ENCODE peak calls at places on chromosomes 12 and 14, in six cellular contexts. K is AG04449, B is BE2C, J is body of pancreas, M is tibial artery, Z is uterus. F is an unnamed sample.

GRCh38 chr14:103543140-103543539 is 14.1 kb downstream of the TRMT61A start:
- DNase-seq in M (no peak), J (no peak), K (no peak), B (peak), Z (no peak), F (no peak)

GRCh38 chr12:17691369-17691768 is 398.6 kb downstream of the RERGL start:
- DNase-seq in M (no peak), B (no peak), J (no peak), Z (no peak), K (no peak), F (no peak)

GRCh38 chr14:63852271-63852816 is 460 bp upstream of the SYNE2 start:
- DNase-seq in B (no peak), K (no peak), Z (no peak), M (no peak), J (peak), F (no peak)

GRCh38 chr12:13230500-13230899 is 34.0 kb downstream of the EMP1 start:
- DNase-seq in Z (peak), M (no peak), K (no peak), B (no peak), J (no peak), F (no peak)

GRCh38 chr12:52741378-52742195 is 35.6 kb downstream of the KRT76 start:
- DNase-seq in K (no peak), Z (peak), J (peak), M (no peak), B (no peak), F (peak)

GRCh38 chr12:130707571-130707891 is 8.6 kb downstream of the RIMBP2 start:
- DNase-seq in J (no peak), M (peak), B (no peak), Z (no peak), K (no peak), F (no peak)

GRCh38 chr14:25048170-25049126 is 1.5 kb downstream of the STXBP6 start:
- DNase-seq in J (peak), M (no peak), K (no peak), Z (peak), B (no peak), F (peak)

GRCh38 chr12:81296556-81297305 is 218.9 kb downstream of the ACSS3 start:
- DNase-seq in Z (no peak), B (peak), M (no peak), K (no peak), J (peak), F (peak)

GRCh38 chr14:61750708-61751474 is 11.3 kb upstream of the SNAPC1 start:
- DNase-seq in J (peak), Z (peak), B (peak), M (peak), K (no peak), F (peak)

GRCh38 chr12:114294303-114294685 is 111.7 kb downstream of the TBX5 start:
- DNase-seq in K (no peak), B (no peak), Z (no peak), J (no peak), M (no peak), F (no peak)

GRCh38 chr12:93223440-93224426 is 154.0 kb upstream of the NUDT4 start:
- DNase-seq in K (no peak), M (no peak), B (no peak), Z (no peak), J (no peak), F (no peak)

GRCh38 chr12:58819945-58820344 is 100.4 kb downstream of the LRIG3 start:
- DNase-seq in K (no peak), J (no peak), B (no peak), M (no peak), Z (no peak), F (no peak)

GRCh38 chr14:102838531-102838930 is 61.3 kb downstream of the TRAF3 start:
- DNase-seq in M (no peak), B (no peak), K (no peak), J (no peak), Z (no peak), F (no peak)

GRCh38 chr12:38771871-38772270 is 133.5 kb downstream of the CPNE8 start:
- DNase-seq in J (no peak), K (no peak), Z (no peak), M (no peak), B (no peak), F (no peak)
- H3K4me3 ChIP-seq in J (no peak), K (no peak), Z (no peak), M (no peak), B (no peak), F (no peak)

GRCh38 chr12:6915789-6916285 is 1.5 kb downstream of the ENO2 start:
- DNase-seq in M (no peak), K (no peak), Z (no peak), J (no peak), B (no peak), F (no peak)
- H3K4me3 ChIP-seq in M (peak), K (peak), Z (no peak), J (no peak), B (peak), F (no peak)

GRCh38 chr12:47212701-47213039 is 132.9 kb upstream of the AMIGO2 start:
- DNase-seq in Z (no peak), K (no peak), M (no peak), B (no peak), J (no peak), F (no peak)
- H3K4me3 ChIP-seq in Z (no peak), K (no peak), M (no peak), B (no peak), J (no peak), F (no peak)

GRCh38 chr12:54414191-54414525 is 4.9 kb downstream of the ITGA5 start:
- DNase-seq in M (no peak), J (no peak), B (no peak), Z (no peak), K (no peak), F (no peak)

GRCh38 chr12:54411398-54412241 is 7.4 kb downstream of the ITGA5 start:
- DNase-seq in J (no peak), K (peak), Z (no peak), M (peak), B (no peak), F (no peak)

GRCh38 chr12:54413284-54414190 is 5.5 kb downstream of the ITGA5 start:
- DNase-seq in B (no peak), M (peak), J (no peak), K (no peak), Z (no peak), F (no peak)

GRCh38 chr12:54412348-54412747 is 6.7 kb downstream of the ITGA5 start:
- DNase-seq in M (peak), Z (no peak), J (no peak), B (no peak), K (no peak), F (no peak)

DNA sequence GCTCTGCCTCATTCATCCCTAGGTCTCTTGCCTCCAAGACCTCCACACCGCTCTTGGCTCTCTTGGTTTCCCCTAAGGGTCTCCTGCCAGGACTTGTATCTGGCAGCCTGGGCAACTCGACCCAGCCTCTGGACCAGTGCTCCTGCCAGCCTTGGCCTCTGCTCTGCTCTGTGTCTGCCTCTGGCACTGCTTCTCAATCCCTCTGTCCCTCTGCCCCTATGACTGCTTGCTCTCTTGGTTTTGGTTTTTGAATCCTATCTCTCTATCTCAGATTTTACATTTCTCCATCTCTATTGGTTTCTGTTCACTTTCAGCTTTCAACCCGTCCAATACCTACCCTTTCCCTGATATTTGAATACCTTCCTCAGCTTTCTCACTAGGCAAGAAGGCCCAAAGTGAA is 6.3 kb downstream of the ITGA5 start:
- DNase-seq in Z (no peak), K (no peak), J (no peak), M (peak), B (no peak), F (no peak)
- H3K4me3 ChIP-seq in Z (no peak), K (no peak), J (no peak), M (peak), B (no peak), F (no peak)

GRCh38 chr12:42128888-42129287 is 15.8 kb downstream of the GXYLT1 start:
- DNase-seq in M (no peak), K (no peak), Z (no peak), B (no peak), J (no peak), F (no peak)

GRCh38 chr12:42128327-42128726 is 16.3 kb downstream of the GXYLT1 start:
- DNase-seq in Z (no peak), K (no peak), J (no peak), B (no peak), M (no peak), F (no peak)

GRCh38 chr12:42129595-42130204 is 15.0 kb downstream of the GXYLT1 start:
- DNase-seq in J (peak), M (no peak), K (no peak), B (peak), Z (no peak), F (peak)

GRCh38 chr12:42126963-42127362 is 17.7 kb downstream of the GXYLT1 start:
- DNase-seq in Z (no peak), J (no peak), M (no peak), K (no peak), B (no peak), F (no peak)

GRCh38 chr12:42130670-42131402 is 13.8 kb downstream of the GXYLT1 start:
- DNase-seq in M (peak), J (peak), K (no peak), B (no peak), Z (peak), F (no peak)
- H3K4me3 ChIP-seq in M (no peak), J (no peak), K (no peak), B (no peak), Z (no peak), F (peak)

GRCh38 chr12:1203735-1204019 is 212.7 kb downstream of the ERC1 start:
- DNase-seq in J (no peak), M (no peak), Z (no peak), B (no peak), K (no peak), F (no peak)
- H3K4me3 ChIP-seq in J (no peak), M (no peak), Z (no peak), B (no peak), K (no peak), F (no peak)

GRCh38 chr12:104549820-104550480 is 93.2 kb downstream of the CHST11 start:
- DNase-seq in B (no peak), J (no peak), Z (no peak), K (no peak), M (no peak), F (no peak)

GRCh38 chr12:104551313-104551931 is 94.7 kb downstream of the CHST11 start:
- DNase-seq in B (no peak), J (no peak), Z (no peak), K (no peak), M (no peak), F (no peak)

GRCh38 chr12:104547239-104547638 is 90.5 kb downstream of the CHST11 start:
- DNase-seq in B (no peak), K (no peak), Z (no peak), M (no peak), J (no peak), F (no peak)

GRCh38 chr12:104544836-104545235 is 88.1 kb downstream of the CHST11 start:
- DNase-seq in K (no peak), B (no peak), J (no peak), Z (no peak), M (no peak), F (no peak)

DNA sequence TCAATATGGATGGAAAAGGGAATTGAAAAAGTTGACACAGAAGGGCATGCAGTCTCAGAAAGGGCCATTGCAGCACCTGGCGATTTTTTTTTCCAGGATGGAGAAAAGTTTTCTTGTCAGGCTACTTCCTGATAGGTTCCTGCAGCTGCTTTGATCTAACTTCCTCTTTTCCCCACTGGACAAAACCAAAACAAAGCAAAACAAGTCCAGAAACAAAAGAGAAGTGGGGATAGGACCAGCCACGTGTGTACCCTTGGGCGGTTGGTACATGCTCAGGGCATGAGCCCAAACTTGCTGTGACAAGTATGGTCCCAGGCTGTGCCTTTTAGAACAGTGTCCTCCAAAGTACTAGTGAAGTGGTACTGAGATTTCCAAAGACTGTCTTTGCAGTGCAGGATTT is 89.8 kb downstream of the CHST11 start:
- DNase-seq in K (no peak), J (no peak), Z (no peak), M (no peak), B (no peak), F (no peak)
- H3K4me3 ChIP-seq in K (no peak), J (no peak), Z (no peak), M (no peak), B (no peak), F (no peak)

F was measured in astrocyte of the cerebellum.